ENCODE peak calls at places on chromosomes 1 and 21, in ten cellular contexts. K is naive thymus-derived CD4-positive, alpha-beta T cell; G is fibroblast of lung; N is WERI-Rb-1; P is bronchial epithelial cell; W is CD8-positive, alpha-beta T cell; F is HFF-Myc; U is SK-N-SH; R is psoas muscle; I is mucosa of descending colon. D is an unnamed sample.

GRCh38 chr1:18575620-18576019 is 55.0 kb upstream of the PAX7 start:
- DNase-seq in P (peak), I (no peak), U (peak), F (no peak), K (no peak), N (peak), W (peak), G (peak), R (no peak), D (no peak)

GRCh38 chr1:78383923-78384322 is 106.9 kb upstream of the PTGFR start:
- DNase-seq in N (no peak), R (no peak), U (no peak), K (no peak), G (no peak), I (no peak), P (peak), F (no peak), W (no peak), D (no peak)

GRCh38 chr1:94335950-94336349 is 82.2 kb upstream of the ABCD3 start:
- DNase-seq in G (peak), F (peak), W (no peak), I (no peak), P (peak), K (no peak), U (peak), R (peak), N (peak), D (no peak)

GRCh38 chr1:80882552-80882951 is 918.2 kb upstream of the ADGRL2 start:
- DNase-seq in U (no peak), I (no peak), K (no peak), F (no peak), W (no peak), N (no peak), P (peak), R (no peak), G (peak), D (no peak)

GRCh38 chr1:61083014-61083798 is 845 bp downstream of the NFIA start:
- DNase-seq in F (no peak), P (no peak), U (peak), G (peak), R (peak), N (peak), I (peak), W (no peak), K (no peak), D (no peak)

GRCh38 chr21:34892196-34892595 is 156.9 kb downstream of the RUNX1 start:
- DNase-seq in K (peak), P (no peak), U (no peak), R (no peak), I (no peak), N (no peak), W (no peak), G (peak), F (no peak), D (no peak)

GRCh38 chr1:155970531-155971167 is 7.7 kb downstream of the ARHGEF2 start:
- DNase-seq in W (no peak), K (no peak), P (no peak), I (peak), G (peak), N (peak), U (no peak), F (no peak), R (peak), D (no peak)

GRCh38 chr1:53197301-53198205 is 929 bp downstream of the CPT2 start:
- DNase-seq in W (no peak), F (no peak), G (peak), P (no peak), R (no peak), K (no peak), N (no peak), I (no peak), U (peak), D (no peak)

GRCh38 chr1:180181048-180181447 is 26.4 kb downstream of the QSOX1 start:
- DNase-seq in P (no peak), W (no peak), U (peak), K (no peak), F (no peak), I (no peak), G (peak), N (peak), R (no peak), D (no peak)

GRCh38 chr1:112637257-112638108 is 17.9 kb downstream of the CAPZA1 start:
- DNase-seq in W (no peak), K (no peak), G (peak), F (no peak), N (no peak), U (no peak), R (no peak), P (peak), I (no peak), D (no peak)

GRCh38 chr1:235892080-235892670 is 25.5 kb upstream of the LYST start:
- DNase-seq in U (no peak), N (no peak), P (no peak), G (no peak), W (no peak), I (no peak), R (no peak), K (no peak), F (no peak), D (no peak)

GRCh38 chr1:12601690-12602632 is 16.0 kb downstream of the DHRS3 start:
- DNase-seq in I (no peak), K (no peak), N (no peak), R (no peak), P (no peak), U (peak), F (peak), W (no peak), G (peak), D (no peak)

GRCh38 chr1:223207293-223208066 is 64.4 kb upstream of the TLR5 start:
- DNase-seq in R (no peak), U (no peak), K (no peak), I (no peak), G (peak), P (no peak), N (no peak), W (no peak), F (no peak), D (no peak)

GRCh38 chr1:42848823-42849537 is 2.6 kb downstream of the ZNF691 start:
- DNase-seq in N (no peak), I (no peak), K (no peak), P (no peak), R (no peak), W (no peak), F (no peak), U (no peak), G (no peak), D (no peak)

GRCh38 chr1:12774801-12775345 is 1.3 kb downstream of the PRAMEF12 start:
- DNase-seq in I (no peak), R (no peak), W (no peak), N (no peak), K (no peak), F (no peak), U (no peak), P (no peak), G (no peak), D (no peak)

GRCh38 chr21:45642122-45642813 is 1.3 kb upstream of the PCBP3 start:
- DNase-seq in N (no peak), R (peak), W (no peak), F (no peak), K (peak), G (no peak), I (peak), P (no peak), U (no peak), D (no peak)
- H3K4me3 ChIP-seq in N (no peak), R (peak), W (no peak), F (no peak), K (no peak), G (no peak), I (no peak), P (no peak), U (no peak), D (peak)

GRCh38 chr1:16050328-16050727 is 6.7 kb downstream of the CLCNKB start:
- DNase-seq in I (no peak), N (no peak), K (no peak), F (no peak), R (no peak), G (no peak), U (no peak), P (no peak), W (no peak), D (no peak)

GRCh38 chr1:16046865-16047264 is 3.3 kb downstream of the CLCNKB start:
- DNase-seq in G (peak), F (no peak), K (no peak), P (no peak), W (no peak), I (no peak), R (no peak), N (no peak), U (no peak), D (no peak)

GRCh38 chr1:16051039-16051438 is 7.5 kb downstream of the CLCNKB start:
- DNase-seq in U (no peak), G (no peak), K (no peak), N (no peak), W (no peak), F (no peak), I (no peak), P (no peak), R (no peak), D (no peak)

GRCh38 chr1:16047791-16048475 is 4.4 kb downstream of the CLCNKB start:
- DNase-seq in G (no peak), I (no peak), F (no peak), P (no peak), N (no peak), R (no peak), U (no peak), W (no peak), K (no peak), D (no peak)

DNA sequence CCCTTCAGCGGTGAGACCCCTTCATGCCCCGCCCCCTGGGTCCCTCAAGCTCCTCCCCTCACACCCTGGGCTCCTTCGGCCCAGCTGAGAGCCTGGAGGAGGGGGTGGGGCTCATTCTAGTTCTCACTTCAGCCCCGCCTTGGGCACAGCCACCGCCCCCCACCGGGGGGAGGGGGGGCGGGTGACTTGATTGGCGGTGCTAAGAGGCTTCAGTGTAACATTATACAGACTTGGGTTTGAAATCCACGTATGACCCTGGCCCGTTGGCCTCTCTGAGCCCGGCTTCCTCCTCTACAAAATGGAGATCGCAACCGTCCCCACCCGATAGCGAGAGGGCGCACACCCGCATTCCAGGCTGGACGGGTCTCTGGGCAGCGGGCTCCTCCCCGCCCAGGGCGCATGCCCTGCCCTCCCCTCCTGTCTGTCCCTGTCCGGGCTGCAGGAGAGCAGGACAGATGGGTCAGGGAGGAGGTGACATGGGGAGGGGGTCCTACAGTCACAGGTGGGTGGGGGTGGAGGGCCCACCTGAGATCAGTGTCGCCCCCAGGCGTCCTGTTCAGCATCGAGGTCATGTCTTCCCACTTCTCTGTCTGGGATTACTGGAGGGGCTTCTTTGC is 5.1 kb downstream of the CLCNKB start:
- DNase-seq in K (peak), I (no peak), W (peak), N (peak), R (peak), F (no peak), U (peak), P (peak), G (peak), D (peak)
- H3K4me3 ChIP-seq in K (no peak), I (no peak), W (peak), N (no peak), R (peak), F (peak), U (peak), P (peak), G (no peak), D (peak)

DNA sequence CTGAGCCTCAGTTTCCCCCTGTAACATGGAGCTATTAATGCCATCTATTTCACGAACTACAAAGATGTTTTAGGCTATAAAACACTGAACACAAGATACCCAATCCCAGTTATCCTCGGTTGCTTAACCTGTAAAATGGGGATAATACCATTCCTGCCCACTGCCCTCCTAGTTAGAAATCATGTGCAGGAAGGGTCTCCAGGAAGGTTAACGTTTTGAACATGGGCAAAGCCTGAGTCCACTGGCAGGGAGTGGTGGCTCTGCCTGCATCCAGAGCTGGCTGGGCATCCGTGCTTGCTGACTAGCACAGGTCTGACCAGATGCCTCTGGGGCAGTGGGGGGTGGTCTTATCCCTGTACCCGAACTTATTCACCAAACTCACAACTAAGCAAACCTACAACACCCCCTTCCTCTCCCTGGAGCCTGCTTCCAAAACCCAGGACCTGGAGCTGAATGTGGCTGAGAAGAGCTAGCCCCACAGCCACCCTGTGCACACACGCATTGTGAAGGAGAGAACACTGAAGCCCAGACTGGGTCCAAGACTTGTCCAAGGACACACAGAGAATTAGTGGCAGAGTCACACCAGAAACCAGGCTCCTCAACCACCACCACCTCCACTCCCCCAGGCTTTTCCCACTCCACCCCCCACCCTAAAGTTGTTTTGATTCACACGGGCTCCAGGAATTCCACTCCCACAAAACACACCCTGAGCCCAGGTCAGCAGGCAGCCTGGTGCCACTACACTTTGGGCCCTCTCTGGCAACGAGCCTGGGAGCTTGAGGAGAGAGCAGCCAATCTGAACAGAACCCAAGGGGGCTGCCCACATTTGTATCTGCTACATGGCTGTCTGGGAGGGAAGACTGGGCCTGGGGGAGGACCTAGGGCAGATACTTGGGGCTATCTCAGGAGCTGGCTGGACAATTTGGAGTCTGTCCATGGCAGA is 1.6 kb downstream of the E2F2 start:
- DNase-seq in G (no peak), P (no peak), W (no peak), N (no peak), F (no peak), U (peak), R (no peak), K (no peak), I (peak), D (no peak)
- H3K4me3 ChIP-seq in G (peak), P (no peak), W (no peak), N (peak), F (peak), U (peak), R (no peak), K (peak), I (no peak), D (peak)

GRCh38 chr1:174965006-174965971 is 34.5 kb upstream of the CACYBP start:
- DNase-seq in F (no peak), R (no peak), K (peak), I (no peak), N (no peak), U (no peak), G (no peak), W (peak), P (peak), D (no peak)

GRCh38 chr1:174963547-174964125 is 36.1 kb upstream of the CACYBP start:
- DNase-seq in F (no peak), P (no peak), I (no peak), U (no peak), R (no peak), K (peak), N (no peak), W (no peak), G (no peak), D (no peak)

GRCh38 chr1:174966000-174966572 is 33.7 kb upstream of the CACYBP start:
- DNase-seq in P (peak), I (no peak), W (no peak), N (no peak), U (no peak), F (no peak), R (no peak), K (no peak), G (no peak), D (no peak)

GRCh38 chr1:174967845-174968705 is 31.7 kb upstream of the CACYBP start:
- DNase-seq in R (no peak), N (no peak), G (no peak), W (no peak), K (peak), I (no peak), U (no peak), P (no peak), F (no peak), D (no peak)

GRCh38 chr1:174964261-174964984 is 35.3 kb upstream of the CACYBP start:
- DNase-seq in K (peak), P (peak), N (no peak), G (peak), U (no peak), I (no peak), W (peak), R (no peak), F (no peak), D (no peak)
- H3K4me3 ChIP-seq in K (peak), P (no peak), N (no peak), G (no peak), U (no peak), I (no peak), W (no peak), R (no peak), F (no peak), D (peak)

GRCh38 chr1:65722461-65722860 is 70.2 kb upstream of the PDE4B start:
- DNase-seq in U (no peak), R (no peak), K (no peak), W (no peak), I (no peak), N (no peak), F (no peak), G (no peak), P (no peak), D (no peak)
- H3K4me3 ChIP-seq in U (no peak), R (no peak), K (no peak), W (no peak), I (no peak), N (no peak), F (no peak), G (no peak), P (no peak), D (no peak)

GRCh38 chr1:9009438-9010366 is 16.5 kb downstream of the SLC2A7 start:
- DNase-seq in G (peak), R (no peak), W (peak), N (peak), U (peak), K (no peak), I (peak), F (no peak), P (peak), D (no peak)
- H3K4me3 ChIP-seq in G (no peak), R (no peak), W (no peak), N (no peak), U (no peak), K (no peak), I (no peak), F (no peak), P (no peak), D (no peak)